ENCODE peak calls at places on chromosomes 11 and 22, in nine cellular contexts. F is heart right ventricle; L is activated effector memory CD4-positive, alpha-beta T cell treated with anti-CD3 and anti-CD28 coated beads, Interleukin-2, amount 50 U/mL, for 16 hours; U is stimulated activated CD4-positive, alpha-beta T cell treated with anti-CD3 and anti-CD28 coated beads, Interleukin-4, amount 100 ng/mL, for 24 hours; D is NB4; K is upper lobe of right lung; H is activated T-cell treated with anti-CD3 and anti-CD28 coated beads, Interleukin-2, amount 50 U/mL, for 4 hours; S is NK-92 treated with Interleukin-12 subunit alpha and Interleukin-12 subunit beta, amount 100 ng/mL, for 24 hours; P is progenitor cell of endocrine pancreas. M is an unnamed sample.

GRCh38 chr11:10201343-10201742 is 92.7 kb downstream of the SBF2 start:
- DNase-seq in F (no peak), L (no peak), U (no peak), D (no peak), K (no peak), H (no peak), S (no peak), P (no peak), M (no peak)

GRCh38 chr22:43493297-43493696 is 81.5 kb downstream of the MPPED1 start:
- DNase-seq in F (no peak), L (no peak), U (no peak), D (no peak), K (no peak), H (no peak), S (no peak), P (no peak), M (no peak)

GRCh38 chr11:125074511-125075241 is 11.6 kb downstream of the SLC37A2 start:
- DNase-seq in F (no peak), L (no peak), U (no peak), D (no peak), K (no peak), H (no peak), S (no peak), P (no peak), M (no peak)

GRCh38 chr11:11288972-11289616 is 64.0 kb downstream of the CSNK2A3 start:
- DNase-seq in F (no peak), L (no peak), U (no peak), D (no peak), K (no peak), H (no peak), S (no peak), P (no peak), M (no peak)

GRCh38 chr11:92976681-92977080 is 7.2 kb downstream of the MTNR1B start:
- DNase-seq in F (no peak), L (no peak), U (no peak), D (no peak), K (no peak), H (no peak), S (no peak), P (no peak), M (no peak)

GRCh38 chr22:28819253-28820096 is 19.1 kb upstream of the XBP1 start:
- DNase-seq in F (no peak), L (peak; percentile 30), U (no peak), D (no peak), K (no peak), H (no peak), S (no peak), P (no peak), M (no peak)

GRCh38 chr11:66336234-66337102 is at the start of gene RIN1:
- DNase-seq in F (peak; percentile 66), L (peak; percentile 74), U (peak; percentile 64), D (peak; percentile 99), K (peak; percentile 78), H (no peak), S (peak; percentile 81), P (no peak), M (peak; percentile 90)

GRCh38 chr11:73265853-73266643 is 6.1 kb upstream of the P2RY6 start:
- DNase-seq in F (no peak), L (peak; percentile 53), U (no peak), D (no peak), K (no peak), H (no peak), S (no peak), P (no peak), M (no peak)

GRCh38 chr22:36258750-36259619 is 6.1 kb downstream of the APOL1 start:
- DNase-seq in F (no peak), L (no peak), U (no peak), D (peak; percentile 16), K (no peak), H (no peak), S (peak; percentile 59), P (no peak), M (peak; percentile 40)

GRCh38 chr11:86120807-86121206 is 51.9 kb upstream of the PICALM start:
- DNase-seq in F (no peak), L (no peak), U (no peak), D (no peak), K (no peak), H (no peak), S (no peak), P (no peak), M (no peak)

GRCh38 chr11:128180446-128181089 is 406.8 kb downstream of the ETS1 start:
- DNase-seq in F (no peak), L (no peak), U (no peak), D (no peak), K (no peak), H (no peak), S (no peak), P (no peak), M (peak; percentile 74)

GRCh38 chr11:128658499-128658898 is 35.4 kb upstream of the FLI1 start:
- DNase-seq in F (no peak), L (no peak), U (no peak), D (peak; percentile 40), K (no peak), H (no peak), S (no peak), P (no peak), M (no peak)

GRCh38 chr11:3165916-3166267 is 782 bp upstream of the OSBPL5 start:
- DNase-seq in F (no peak), L (no peak), U (no peak), D (no peak), K (no peak), H (no peak), S (no peak), P (no peak), M (no peak)

GRCh38 chr11:15975742-15976141 is 380.6 kb downstream of the SOX6 start:
- DNase-seq in F (no peak), L (no peak), U (no peak), D (no peak), K (no peak), H (no peak), S (no peak), P (no peak), M (peak; percentile 16)

GRCh38 chr11:77196961-77197360 is 68.9 kb downstream of the MYO7A start:
- DNase-seq in F (no peak), L (peak; percentile 54), U (no peak), D (no peak), K (peak; percentile 32), H (no peak), S (no peak), P (no peak), M (no peak)

M was measured in adipocyte.